ENCODE peak calls at places on chromosome 7, in six cellular contexts. F, K, V, U, R and P are unnamed samples.

GRCh38 chr7:20033621-20034200 is 183.5 kb downstream of the MACC1 start:
- DNase-seq in R (peak; percentile 5), F (no peak), K (no peak), V (no peak), U (no peak), P (peak; percentile 9)

GRCh38 chr7:47536705-47537611 is 45.0 kb downstream of the TNS3 start:
- DNase-seq in F (peak; percentile 75), R (no peak), U (peak; percentile 66), K (peak; percentile 43), V (peak; percentile 38), P (no peak)

GRCh38 chr7:127745445-127745844 is 93.5 kb downstream of the SND1 start:
- DNase-seq in V (no peak), U (peak; percentile 44), R (no peak), F (no peak), K (no peak), P (no peak)

GRCh38 chr7:151954866-151955820 is 1.1 kb upstream of the GALNTL5 start:
- DNase-seq in R (no peak), K (no peak), F (no peak), V (no peak), U (peak; percentile 37), P (no peak)

GRCh38 chr7:1920266-1920681 is 250.2 kb downstream of the ELFN1 start:
- DNase-seq in F (peak; percentile 36), V (no peak), R (no peak), U (no peak), K (no peak), P (peak; percentile 51)

GRCh38 chr7:68839014-68839413 is 759.3 kb upstream of the AUTS2 start:
- DNase-seq in K (no peak), F (no peak), V (no peak), R (no peak), U (no peak), P (no peak)

GRCh38 chr7:100266576-100267354 is 40.7 kb upstream of the SPDYE3 start:
- DNase-seq in F (no peak), K (no peak), U (peak; percentile 94), V (no peak), R (no peak), P (no peak)

GRCh38 chr7:92798517-92799249 is 37.7 kb downstream of the CDK6 start:
- DNase-seq in K (no peak), F (no peak), U (no peak), V (no peak), R (no peak), P (no peak)

GRCh38 chr7:47779341-47779771 is 168.9 kb downstream of the PKD1L1 start:
- DNase-seq in F (no peak), V (no peak), K (no peak), U (no peak), R (no peak), P (no peak)

GRCh38 chr7:155829796-155830470 is 17.7 kb upstream of the SHH start:
- DNase-seq in K (no peak), V (no peak), F (no peak), U (no peak), R (peak; percentile 17), P (no peak)

GRCh38 chr7:4166340-4166739 is 515.8 kb upstream of the FOXK1 start:
- DNase-seq in K (no peak), R (no peak), V (no peak), U (no peak), F (no peak), P (no peak)

GRCh38 chr7:75596727-75597614 is 104.9 kb downstream of the SPDYE5 start:
- DNase-seq in R (peak; percentile 31), F (no peak), V (no peak), K (no peak), U (no peak), P (no peak)

GRCh38 chr7:74718336-74718735 is 55.5 kb upstream of the NCF1 start:
- DNase-seq in R (no peak), U (no peak), F (no peak), K (no peak), V (no peak), P (no peak)

GRCh38 chr7:63376873-63377272 is 621.8 kb upstream of the ZNF722 start:
- DNase-seq in F (no peak), K (no peak), U (no peak), V (no peak), R (no peak), P (no peak)

GRCh38 chr7:130409722-130410072 is 29.4 kb downstream of the CPA1 start:
- DNase-seq in V (no peak), U (no peak), K (no peak), R (no peak), F (no peak), P (no peak)

GRCh38 chr7:157016352-157017041 is 6.0 kb upstream of the MNX1 start:
- DNase-seq in R (no peak), F (no peak), K (no peak), U (peak; percentile 54), V (no peak), P (no peak)

GRCh38 chr7:151416921-151417320 is 7.1 kb upstream of the WDR86 start:
- DNase-seq in U (no peak), V (no peak), K (no peak), F (no peak), R (no peak), P (no peak)

GRCh38 chr7:37771342-37771741 is 77.1 kb upstream of the NME8 start:
- DNase-seq in U (no peak), R (no peak), F (no peak), V (no peak), K (no peak), P (no peak)

GRCh38 chr7:37770813-37771212 is 77.6 kb upstream of the NME8 start:
- DNase-seq in R (no peak), K (no peak), U (no peak), V (no peak), F (no peak), P (no peak)

GRCh38 chr7:37765872-37766525 is 82.4 kb upstream of the NME8 start:
- DNase-seq in V (no peak), F (no peak), K (no peak), R (no peak), U (no peak), P (no peak)
- H3K4me1 ChIP-seq in V (peaks cover 4% of the 10 kb centered on the region), F (no peaks in the 10 kb centered on the region), K (no peaks in the 10 kb centered on the region), R (no peaks in the 10 kb centered on the region), U (no peaks in the 10 kb centered on the region), P (no peaks in the 10 kb centered on the region)

GRCh38 chr7:55546826-55547225 is 25.5 kb downstream of the VOPP1 start:
- DNase-seq in K (peak; percentile 54), U (no peak), R (peak; percentile 84), F (peak; percentile 63), V (peak; percentile 55), P (no peak)
- H3K4me1 ChIP-seq in K (no peaks in the 10 kb centered on the region), U (peaks cover 7% of the 10 kb centered on the region), R (peaks cover 41% of the 10 kb centered on the region), F (peaks cover 40% of the 10 kb centered on the region), V (peaks cover 15% of the 10 kb centered on the region), P (no peaks in the 10 kb centered on the region)

GRCh38 chr7:44076101-44076895 is 6.0 kb downstream of the POLM start:
- DNase-seq in U (no peak), K (no peak), V (no peak), R (no peak), F (no peak), P (no peak)
- H3K4me1 ChIP-seq in U (no peaks in the 10 kb centered on the region), K (peaks cover 4% of the 10 kb centered on the region), V (peaks cover 10% of the 10 kb centered on the region), R (peaks cover 18% of the 10 kb centered on the region), F (peaks cover 38% of the 10 kb centered on the region), P (peaks cover 46% of the 10 kb centered on the region)

GRCh38 chr7:77538908-77539212 is 1.8 kb downstream of the PTPN12 start:
- DNase-seq in U (no peak), V (no peak), K (no peak), F (no peak), R (no peak), P (peak; percentile 12)

GRCh38 chr7:77538186-77538907 is 1.3 kb downstream of the PTPN12 start:
- DNase-seq in R (peak; percentile 97), V (peak; percentile 92), U (peak; percentile 98), F (peak; percentile 84), K (peak; percentile 83), P (peak; percentile 43)

GRCh38 chr7:77542895-77543294 is 5.8 kb downstream of the PTPN12 start:
- DNase-seq in U (no peak), F (no peak), R (no peak), K (no peak), V (no peak), P (no peak)

GRCh38 chr7:77542399-77542798 is 5.3 kb downstream of the PTPN12 start:
- DNase-seq in V (no peak), R (no peak), U (no peak), F (no peak), K (no peak), P (no peak)

DNA sequence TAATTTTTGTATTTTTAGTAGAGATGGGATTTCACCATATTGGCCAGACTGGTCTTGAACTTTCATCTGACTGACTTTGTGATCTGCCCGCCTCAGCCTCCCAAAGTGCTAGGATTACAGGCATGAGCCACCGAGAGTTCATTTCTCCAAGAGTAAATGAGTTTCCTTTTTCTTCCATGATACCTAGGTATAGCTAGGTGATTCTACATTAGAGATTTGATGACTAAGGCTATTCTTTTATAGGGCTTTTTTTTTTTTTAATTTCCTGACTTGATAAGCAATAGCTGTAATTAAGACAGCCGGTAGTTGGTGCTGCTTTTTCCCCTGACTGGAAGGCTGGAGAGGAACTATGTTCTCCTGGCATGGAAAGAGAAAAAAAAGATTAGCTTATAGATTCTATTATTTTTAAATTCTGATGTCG is 3.3 kb downstream of the PTPN12 start:
- DNase-seq in K (no peak), F (no peak), R (no peak), V (no peak), U (no peak), P (peak; percentile 34)
- H3K4me1 ChIP-seq in K (peaks cover 6% of the 10 kb centered on the region), F (peaks cover 14% of the 10 kb centered on the region), R (peaks cover 57% of the 10 kb centered on the region), V (peaks cover 11% of the 10 kb centered on the region), U (peaks cover 5% of the 10 kb centered on the region), P (peaks cover 10% of the 10 kb centered on the region)

GRCh38 chr7:137754076-137754851 is 92.5 kb downstream of the DGKI start:
- DNase-seq in K (no peak), R (no peak), F (no peak), V (no peak), U (peak; percentile 21), P (no peak)

GRCh38 chr7:137755438-137755837 is 91.3 kb downstream of the DGKI start:
- DNase-seq in K (no peak), F (no peak), R (no peak), V (no peak), U (no peak), P (no peak)

GRCh38 chr7:137757146-137757925 is 89.4 kb downstream of the DGKI start:
- DNase-seq in V (no peak), R (no peak), U (no peak), K (no peak), F (no peak), P (no peak)

GRCh38 chr7:137753067-137753466 is 93.7 kb downstream of the DGKI start:
- DNase-seq in V (no peak), R (no peak), K (no peak), F (no peak), U (peak; percentile 85), P (no peak)

GRCh38 chr7:137755846-137756685 is 90.7 kb downstream of the DGKI start:
- DNase-seq in K (no peak), U (peak; percentile 52), R (no peak), F (no peak), V (no peak), P (no peak)
- H3K4me1 ChIP-seq in K (no peaks in the 10 kb centered on the region), U (peaks cover 16% of the 10 kb centered on the region), R (no peaks in the 10 kb centered on the region), F (no peaks in the 10 kb centered on the region), V (no peaks in the 10 kb centered on the region), P (no peaks in the 10 kb centered on the region)

GRCh38 chr7:94511763-94512162 is 2.2 kb downstream of the CASD1 start:
- DNase-seq in F (no peak), K (no peak), U (no peak), R (peak; percentile 8), V (peak; percentile 32), P (no peak)
- H3K4me1 ChIP-seq in F (peaks cover 23% of the 10 kb centered on the region), K (no peaks in the 10 kb centered on the region), U (peaks cover 7% of the 10 kb centered on the region), R (peaks cover 60% of the 10 kb centered on the region), V (peaks cover 6% of the 10 kb centered on the region), P (peaks cover 60% of the 10 kb centered on the region)

GRCh38 chr7:154777908-154778307 is 225.0 kb downstream of the PAXIP1 start:
- DNase-seq in K (no peak), F (no peak), R (no peak), V (no peak), U (no peak), P (no peak)
- H3K4me1 ChIP-seq in K (no peaks in the 10 kb centered on the region), F (no peaks in the 10 kb centered on the region), R (no peaks in the 10 kb centered on the region), V (no peaks in the 10 kb centered on the region), U (no peaks in the 10 kb centered on the region), P (no peaks in the 10 kb centered on the region)